ENCODE peak calls at places on chromosomes 16 and 17, in ten cellular contexts. C is dorsolateral prefrontal cortex, Z is left lung, J is cardiac muscle cell, O is mammary epithelial cell, G is PC-9, R is glutamatergic neuron, I is RWPE1, Y is breast epithelium, T is mesothelial cell of epicardium. E is an unnamed sample.

GRCh38 chr17:42422958-42423712 is at the start of gene CAVIN1:
- DNase-seq in C (peak; percentile 80), Z (peak; percentile 96), J (peak; percentile 99), O (peak; percentile 98), G (peak; percentile 82), R (peak; percentile 41), I (peak; percentile 99), Y (peak; percentile 98), T (peak; percentile 91), E (peak; percentile 96)

GRCh38 chr17:48023408-48024148 is 14.0 kb downstream of the COPZ2 start:
- DNase-seq in C (peak; percentile 85), Z (peak; percentile 94), J (peak; percentile 65), O (peak; percentile 83), G (peak; percentile 72), R (peak; percentile 66), I (peak; percentile 79), Y (peak; percentile 75), T (peak; percentile 47), E (peak; percentile 83)

GRCh38 chr17:17866897-17867296 is 30.1 kb upstream of the SREBF1 start:
- DNase-seq in C (no peak), Z (no peak), J (no peak), O (no peak), G (no peak), R (no peak), I (no peak), Y (no peak), T (no peak), E (no peak)

GRCh38 chr17:18028114-18028513 is 10.9 kb downstream of the ATPAF2 start:
- DNase-seq in C (no peak), Z (no peak), J (no peak), O (no peak), G (no peak), R (no peak), I (no peak), Y (no peak), T (no peak), E (no peak)

GRCh38 chr16:61820398-61820797 is 215.8 kb downstream of the CDH8 start:
- DNase-seq in C (no peak), Z (no peak), J (no peak), O (peak; percentile 4), G (no peak), R (no peak), I (peak; percentile 3), Y (no peak), T (no peak), E (no peak)

GRCh38 chr16:87602005-87602790 is at the start of gene JPH3:
- DNase-seq in C (peak; percentile 46), Z (peak; percentile 55), J (no peak), O (no peak), G (no peak), R (peak; percentile 48), I (no peak), Y (no peak), T (no peak), E (no peak)

GRCh38 chr17:4480929-4481898 is 17.5 kb upstream of the SPNS2 start:
- DNase-seq in C (no peak), Z (no peak), J (no peak), O (no peak), G (no peak), R (no peak), I (no peak), Y (no peak), T (no peak), E (no peak)

GRCh38 chr17:31571124-31571892 is 179.8 kb downstream of the RAB11FIP4 start:
- DNase-seq in C (no peak), Z (no peak), J (peak; percentile 97), O (peak; percentile 68), G (peak; percentile 63), R (no peak), I (peak; percentile 67), Y (peak; percentile 68), T (no peak), E (no peak)

GRCh38 chr16:55842369-55843104 is 9.6 kb upstream of the CES1 start:
- DNase-seq in C (peak; percentile 36), Z (no peak), J (peak; percentile 63), O (peak; percentile 16), G (no peak), R (no peak), I (peak; percentile 58), Y (no peak), T (no peak), E (peak; percentile 56)

GRCh38 chr17:17935321-17936271 is 36.6 kb downstream of the TOM1L2 start:
- DNase-seq in C (no peak), Z (no peak), J (peak; percentile 93), O (peak; percentile 68), G (peak; percentile 93), R (no peak), I (peak; percentile 74), Y (no peak), T (no peak), E (peak; percentile 69)

GRCh38 chr16:53219795-53220194 is 165.0 kb downstream of the CHD9 start:
- DNase-seq in C (no peak), Z (no peak), J (peak; percentile 49), O (no peak), G (no peak), R (no peak), I (peak; percentile 27), Y (no peak), T (no peak), E (peak; percentile 57)

DNA sequence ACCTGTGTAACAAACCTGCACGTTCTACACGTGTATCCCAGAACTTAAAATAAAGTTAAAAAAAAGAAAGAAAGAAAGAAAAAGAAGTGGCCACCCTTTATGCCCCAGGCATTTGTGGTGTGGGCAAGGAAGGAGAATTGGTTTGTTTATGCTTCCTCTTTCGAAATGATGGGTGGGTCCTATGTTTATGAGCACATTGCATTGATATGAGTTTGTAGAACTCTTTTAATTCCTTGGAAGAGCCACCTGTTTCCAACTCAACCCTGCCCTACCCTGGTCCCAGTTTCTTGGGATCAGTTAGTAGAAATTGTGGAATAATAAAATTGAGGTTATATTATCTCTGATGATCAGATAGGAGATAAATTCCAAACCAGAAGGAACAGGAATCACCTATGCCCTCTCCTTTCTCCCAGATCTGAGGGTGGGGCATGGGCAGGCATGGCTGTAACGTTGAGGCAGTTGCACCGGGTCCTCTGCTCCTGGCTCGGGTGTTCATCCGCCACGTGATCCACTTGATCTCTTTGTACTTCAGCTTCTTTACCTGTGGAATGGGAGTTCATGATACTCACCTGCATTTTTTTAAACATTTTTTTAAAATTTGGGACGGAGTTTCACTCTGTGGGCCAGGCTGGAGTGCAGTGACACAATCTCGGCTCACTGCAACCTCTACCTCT is 15.9 kb downstream of the CHAD start:
- DNase-seq in C (no peak), Z (no peak), J (no peak), O (peak; percentile 59), G (peak; percentile 98), R (no peak), I (peak; percentile 48), Y (no peak), T (no peak), E (peak; percentile 77)
- TF ChIP-seq CTCF in C (no peak), Z (no peak), J (no peak), O (no peak), G (no peak), R (no peak), I (no peak), Y (no peak), T (no peak), E (no peak)

DNA sequence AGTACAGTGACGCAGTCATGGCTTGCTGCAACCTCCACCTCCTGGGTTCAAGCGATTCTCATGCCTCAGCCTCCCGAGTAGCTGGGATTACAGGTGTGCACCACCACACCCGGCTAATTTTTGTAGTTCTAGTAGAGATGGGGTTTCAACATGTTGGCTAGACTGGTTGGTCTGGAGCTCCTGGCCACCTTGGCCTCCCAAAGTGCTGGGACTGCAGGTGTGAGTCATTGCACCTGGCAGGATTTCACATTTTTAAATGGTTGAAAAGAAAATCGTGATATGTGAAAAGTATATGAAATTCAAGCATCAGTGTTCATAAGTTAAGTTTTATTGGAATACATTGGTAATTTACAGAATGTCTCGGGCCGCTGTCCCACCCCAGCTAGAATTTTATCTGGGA is 2.6 kb downstream of the RMI2 start:
- DNase-seq in C (no peak), Z (no peak), J (no peak), O (no peak), G (peak; percentile 65), R (no peak), I (no peak), Y (no peak), T (no peak), E (peak; percentile 51)
- TF ChIP-seq CTCF in C (no peak), Z (no peak), J (no peak), O (no peak), G (no peak), R (no peak), I (no peak), Y (no peak), T (no peak), E (no peak)

DNA sequence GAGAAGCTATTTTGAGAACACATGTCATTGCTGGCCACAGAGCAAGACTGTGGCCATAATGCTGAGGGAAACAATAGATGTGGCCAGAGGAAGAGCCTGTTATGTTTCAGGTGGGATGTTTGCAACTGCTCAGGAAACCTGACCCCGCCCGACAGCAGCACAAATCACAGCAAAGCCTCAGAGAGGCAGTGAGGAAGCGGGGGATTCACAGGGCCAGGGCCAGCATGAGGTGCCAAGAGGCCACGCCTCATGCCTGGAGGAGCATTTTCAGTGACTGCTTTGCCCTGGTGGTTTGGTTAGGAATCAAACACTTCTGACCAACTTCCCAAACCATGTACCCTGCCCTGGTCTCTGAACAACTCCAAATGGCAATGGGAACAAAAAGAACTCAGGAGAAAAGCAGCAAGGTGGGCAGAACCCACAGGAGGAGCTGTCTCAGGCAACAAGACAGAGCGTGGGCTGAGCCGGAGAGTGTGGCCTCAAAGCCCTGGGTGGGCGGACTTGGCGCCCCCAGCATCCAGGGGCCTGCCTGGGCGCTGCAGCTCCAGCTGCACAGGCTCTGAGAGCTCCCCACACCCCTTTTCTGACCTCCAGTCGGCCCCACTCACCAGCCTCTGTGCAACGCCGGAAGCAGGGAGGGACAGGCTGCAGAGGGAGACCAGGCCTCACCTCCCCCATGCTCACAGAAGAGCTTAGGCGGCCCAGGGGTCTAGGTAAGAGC is 20.6 kb downstream of the HIC1 start:
- DNase-seq in C (no peak), Z (no peak), J (peak; percentile 74), O (peak; percentile 37), G (no peak), R (no peak), I (no peak), Y (no peak), T (peak; percentile 45), E (no peak)
- TF ChIP-seq CTCF in C (no peak), Z (no peak), J (peak; percentile 11), O (peak; percentile 26), G (no peak), R (no peak), I (no peak), Y (no peak), T (peak; percentile 39), E (no peak)

DNA sequence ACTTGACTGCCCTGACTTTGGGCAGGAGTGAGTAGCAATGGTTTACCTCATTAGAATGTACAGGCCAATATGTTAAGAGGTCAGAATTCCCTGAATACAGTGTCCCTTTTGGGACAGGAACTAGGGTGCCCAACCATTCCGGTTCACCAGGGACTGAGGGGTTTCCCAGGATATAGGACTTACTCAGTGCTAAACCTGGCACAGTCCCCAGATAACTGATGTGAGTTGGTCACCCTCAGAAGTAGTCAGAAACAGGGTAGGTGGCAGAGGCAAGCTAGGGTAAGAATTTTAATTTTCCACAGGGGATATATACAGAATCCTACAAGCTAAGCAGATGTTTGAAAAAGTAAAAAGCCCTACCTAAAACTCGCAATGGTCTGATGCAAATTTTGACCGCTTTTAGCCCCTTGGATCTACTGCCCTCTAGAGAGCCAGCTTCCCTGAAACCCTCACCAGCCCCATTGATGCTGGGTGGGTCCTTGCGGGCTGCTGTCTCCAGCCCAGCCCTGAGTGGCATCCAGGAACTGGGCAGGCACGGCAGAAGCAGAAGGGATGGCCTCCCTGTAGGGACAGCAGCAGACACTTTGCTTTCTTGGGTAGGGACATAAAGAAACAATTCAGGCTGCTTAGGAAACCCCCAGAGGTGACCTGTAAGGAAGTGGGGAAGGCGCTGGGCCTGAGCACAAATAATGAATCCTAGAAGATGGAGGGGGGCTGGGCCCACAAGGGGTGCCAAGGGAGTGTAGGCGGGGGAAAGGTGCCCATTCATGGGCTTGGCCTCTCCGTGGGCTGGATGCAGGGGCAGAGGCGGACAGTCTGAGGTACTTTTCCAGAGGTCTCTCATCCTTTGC is 434.8 kb downstream of the SLC39A11 start:
- DNase-seq in C (no peak), Z (no peak), J (no peak), O (peak; percentile 63), G (no peak), R (no peak), I (no peak), Y (no peak), T (no peak), E (peak; percentile 24)
- TF ChIP-seq CTCF in C (no peak), Z (no peak), J (peak; percentile 4), O (peak; percentile 35), G (peak; percentile 34), R (no peak), I (no peak), Y (no peak), T (no peak), E (peak; percentile 9)

E was measured in epithelial cell of esophagus.